ENCODE peak calls at places on chromosomes 16 and 17, in six cellular contexts. Q is tibial artery, O is cardiac fibroblast, K is stomach, S is mucosa of descending colon, X is left ventricle myocardium inferior. W is an unnamed sample.

GRCh38 chr16:13036600-13036999 is 135.2 kb downstream of the SHISA9 start:
- DNase-seq in Q (no peak), O (peak; percentile 30), X (peak; percentile 19), K (peak; percentile 27), S (peak; percentile 69), W (peak; percentile 4)

GRCh38 chr16:68644715-68645493 is at the start of gene CDH3:
- DNase-seq in O (no peak), K (peak; percentile 63), Q (no peak), X (no peak), S (peak; percentile 61), W (no peak)

GRCh38 chr16:23835390-23836077 is at the start of gene PRKCB:
- DNase-seq in X (peak; percentile 70), K (peak; percentile 68), O (peak; percentile 9), Q (peak; percentile 74), S (peak; percentile 91), W (no peak)

GRCh38 chr17:17538417-17539391 is 42.5 kb upstream of the RASD1 start:
- DNase-seq in S (peak; percentile 82), X (no peak), K (peak; percentile 78), Q (no peak), O (no peak), W (peak; percentile 99)

GRCh38 chr17:43988301-43988700 is 16.1 kb upstream of the NAGS start:
- DNase-seq in O (no peak), Q (no peak), X (no peak), K (no peak), S (no peak), W (no peak)

GRCh38 chr16:87033541-87034300 is 283.5 kb downstream of the C16orf95 start:
- DNase-seq in K (no peak), O (no peak), S (no peak), Q (no peak), X (peak; percentile 56), W (no peak)

GRCh38 chr16:82810077-82810476 is 183.3 kb downstream of the CDH13 start:
- DNase-seq in K (no peak), S (no peak), Q (no peak), O (no peak), X (no peak), W (no peak)

GRCh38 chr17:75518201-75518600 is 1.9 kb downstream of the TSEN54 start:
- DNase-seq in X (no peak), O (no peak), S (no peak), K (no peak), Q (no peak), W (no peak)

GRCh38 chr16:88816736-88817535 is 5.2 kb upstream of the APRT start:
- DNase-seq in Q (no peak), X (no peak), O (no peak), K (no peak), S (no peak), W (no peak)

GRCh38 chr16:68090109-68090508 is 4.9 kb downstream of the NFATC3 start:
- DNase-seq in Q (no peak), X (no peak), K (no peak), O (no peak), S (no peak), W (no peak)

GRCh38 chr17:9170336-9170735 is 149.0 kb downstream of the NTN1 start:
- DNase-seq in S (no peak), O (no peak), X (no peak), Q (no peak), K (no peak), W (no peak)

GRCh38 chr17:57899822-57900221 is 50.0 kb upstream of the MRPS23 start:
- DNase-seq in O (no peak), K (peak; percentile 83), X (no peak), Q (peak; percentile 54), S (peak; percentile 77), W (peak; percentile 67)

GRCh38 chr16:49649013-49649785 is 206.7 kb downstream of the ZNF423 start:
- DNase-seq in O (peak; percentile 86), X (no peak), K (no peak), S (no peak), Q (no peak), W (no peak)

GRCh38 chr16:85894266-85894665 is 4.7 kb upstream of the IRF8 start:
- DNase-seq in K (no peak), X (no peak), S (peak; percentile 69), Q (no peak), O (no peak), W (peak; percentile 4)

GRCh38 chr17:1939979-1940809 is 84.9 kb downstream of the RTN4RL1 start:
- DNase-seq in K (no peak), S (peak; percentile 54), Q (no peak), X (no peak), O (no peak), W (no peak)

GRCh38 chr16:660459-661183 is 7.3 kb upstream of the RHOT2 start:
- DNase-seq in Q (peak; percentile 89), S (peak; percentile 93), O (peak; percentile 76), X (peak; percentile 90), K (peak; percentile 97), W (peak; percentile 83)

GRCh38 chr17:49198206-49198605 is 12.2 kb downstream of the GNGT2 start:
- DNase-seq in X (no peak), S (no peak), O (no peak), Q (no peak), K (no peak), W (no peak)

GRCh38 chr16:85761866-85762265 is 11.0 kb upstream of the C16orf74 start:
- DNase-seq in X (no peak), Q (no peak), S (no peak), K (no peak), O (no peak), W (no peak)

GRCh38 chr17:58403312-58403711 is 14.0 kb downstream of the RNF43 start:
- DNase-seq in X (no peak), K (no peak), S (no peak), O (no peak), Q (no peak), W (no peak)

GRCh38 chr17:75654176-75654575 is 12.8 kb downstream of the RECQL5 start:
- DNase-seq in X (no peak), Q (no peak), S (peak; percentile 25), K (no peak), O (peak; percentile 9), W (no peak)

GRCh38 chr17:78535285-78536197 is 41.7 kb downstream of the DNAH17 start:
- DNase-seq in X (no peak), O (no peak), S (no peak), K (no peak), Q (no peak), W (peak; percentile 87)

GRCh38 chr17:16085066-16085699 is 85.6 kb downstream of the TTC19 start:
- DNase-seq in S (no peak), X (no peak), O (peak; percentile 78), Q (no peak), K (no peak), W (peak; percentile 81)

GRCh38 chr16:52929478-52929877 is 123.2 kb downstream of the CHD9NB start:
- DNase-seq in X (no peak), Q (no peak), K (no peak), S (no peak), O (no peak), W (no peak)

GRCh38 chr16:75385507-75386152 is 47.7 kb downstream of the CFDP1 start:
- DNase-seq in S (peak; percentile 31), O (peak; percentile 94), X (no peak), Q (no peak), K (no peak), W (peak; percentile 63)

GRCh38 chr16:8867483-8868271 is 1.1 kb downstream of the CARHSP1 start:
- DNase-seq in S (peak; percentile 81), K (peak; percentile 62), O (no peak), X (peak; percentile 52), Q (peak; percentile 58), W (no peak)

GRCh38 chr16:7185689-7186088 is 147.0 kb upstream of the RBFOX1 start:
- DNase-seq in K (no peak), O (peak; percentile 0), Q (no peak), S (no peak), X (no peak), W (no peak)

GRCh38 chr17:45019177-45019711 is 32.2 kb downstream of the DCAKD start:
- DNase-seq in O (no peak), K (peak; percentile 61), Q (no peak), X (peak; percentile 60), S (peak; percentile 50), W (no peak)

GRCh38 chr17:45020354-45021138 is 30.9 kb downstream of the DCAKD start:
- DNase-seq in O (no peak), S (peak; percentile 48), X (no peak), K (peak; percentile 45), Q (peak; percentile 43), W (no peak)

GRCh38 chr17:45016823-45017222 is 34.6 kb downstream of the DCAKD start:
- DNase-seq in X (no peak), Q (no peak), O (no peak), K (no peak), S (no peak), W (no peak)

GRCh38 chr17:45016237-45016636 is 35.2 kb downstream of the DCAKD start:
- DNase-seq in Q (no peak), K (no peak), O (no peak), S (no peak), X (no peak), W (no peak)

DNA sequence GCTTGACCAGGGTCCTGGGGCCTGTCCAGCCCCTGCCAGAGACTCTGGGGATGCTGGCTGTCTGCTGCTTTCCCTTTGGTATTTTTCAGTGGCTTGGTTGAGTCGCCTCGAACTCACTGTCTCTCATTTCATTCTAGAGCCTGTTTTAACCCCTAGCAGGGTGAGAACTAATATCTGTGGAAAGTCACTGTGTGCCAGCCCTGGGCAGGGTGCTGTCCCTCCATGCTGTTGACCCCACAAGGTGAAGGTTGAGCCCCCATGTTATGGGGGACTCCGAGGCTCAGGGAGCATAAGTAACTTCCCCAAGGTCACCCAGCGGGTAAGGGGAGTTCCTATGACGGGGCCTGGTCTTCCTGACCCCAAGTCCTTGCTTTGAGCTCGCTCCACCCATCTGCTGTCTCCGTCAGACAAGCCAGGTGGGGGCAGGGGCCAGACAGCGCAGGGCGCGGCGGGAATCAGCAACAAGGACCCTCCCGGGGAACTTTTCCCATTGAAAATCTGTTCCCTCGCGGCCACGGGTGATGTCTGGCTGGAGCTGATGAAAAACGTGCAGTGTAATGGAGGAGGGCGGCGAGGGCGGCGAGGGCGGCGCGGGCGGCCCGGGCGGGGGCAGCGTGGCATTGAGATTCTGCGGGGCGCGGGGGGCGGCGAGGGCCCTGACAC is 32.8 kb downstream of the DCAKD start:
- DNase-seq in O (no peak), Q (no peak), K (no peak), S (no peak), X (peak; percentile 37), W (no peak)
- H3K4me3 ChIP-seq in O (peak overlapping the region; percentile 36), Q (peak overlapping the region; percentile 53), K (peak overlapping the region; percentile 55), S (no peak overlapping the region), X (peak overlapping the region; percentile 70), W (peak overlapping the region; percentile 45)

DNA sequence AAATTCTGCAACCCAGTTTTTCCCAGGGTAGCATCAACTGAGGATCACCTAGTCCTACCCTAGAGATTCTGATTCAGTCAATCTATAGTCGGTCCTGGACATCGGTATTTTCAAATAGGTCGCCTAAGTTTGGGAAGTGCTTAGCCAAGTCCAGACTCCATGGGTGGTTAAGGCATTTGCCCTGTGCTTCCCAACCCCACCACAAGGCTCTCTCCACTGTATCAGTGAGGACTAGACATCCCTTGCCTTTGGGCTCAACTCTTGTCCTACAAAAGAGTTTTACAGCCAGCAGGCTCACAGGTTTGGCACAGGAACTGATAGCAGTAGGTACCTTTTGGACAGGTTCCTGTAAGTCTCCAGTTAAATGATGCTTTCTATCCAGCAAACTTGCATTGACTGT is 13.8 kb downstream of the HYDIN start:
- DNase-seq in X (no peak), Q (no peak), O (no peak), K (no peak), S (no peak), W (no peak)
- TF ChIP-seq CTCF in X (no peak), Q (no peak), O (no peak), K (no peak), S (no peak), W (no peak)

GRCh38 chr17:11899494-11899893 is 97.8 kb downstream of the ZNF18 start:
- DNase-seq in S (no peak), K (no peak), X (no peak), Q (no peak), O (no peak), W (no peak)
- H3K4me3 ChIP-seq in S (no peak overlapping the region), K (no peak overlapping the region), X (no peak overlapping the region), Q (no peak overlapping the region), O (no peak overlapping the region), W (no peak overlapping the region)

GRCh38 chr16:31333686-31334649 is 21.0 kb upstream of the ITGAX start:
- DNase-seq in S (no peak), Q (no peak), K (no peak), X (no peak), O (peak; percentile 7), W (peak; percentile 10)
- TF ChIP-seq CTCF in S (no peak), Q (no peak), K (no peak), X (peak; percentile 43), O (peak; percentile 9), W (peak; percentile 45)

W was measured in LNCaP clone FGC.